ENCODE peak calls at places on chromosomes 13 and 19, in four cellular contexts. K is K562, M is GM12878, D is SK-N-SH. S is an unnamed sample.

GRCh38 chr13:66461021-66461420 is 769.1 kb downstream of the PCDH9 start:
- DNase-seq in M (no peak), K (no peak), D (no peak), S (no peak)

GRCh38 chr19:1860133-1860775 is 3.1 kb downstream of the KLF16 start:
- DNase-seq in D (peak; percentile 76), K (peak; percentile 71), M (no peak), S (peak; percentile 48)

GRCh38 chr19:42250666-42251531 is 4.0 kb downstream of the ERF start:
- DNase-seq in K (no peak), D (peak; percentile 48), M (no peak), S (no peak)

GRCh38 chr13:111270126-111270525 is 50.3 kb upstream of the TEX29 start:
- DNase-seq in M (no peak), K (no peak), D (no peak), S (no peak)

GRCh38 chr19:42113641-42114348 is 18.5 kb downstream of the POU2F2 start:
- DNase-seq in D (no peak), M (peak; percentile 40), K (no peak), S (no peak)

GRCh38 chr19:13055213-13056051 is 47.2 kb downstream of the LYL1 start:
- DNase-seq in D (peak; percentile 89), M (no peak), K (no peak), S (peak; percentile 61)

GRCh38 chr19:50313812-50314536 is 15.2 kb downstream of the KCNC3 start:
- DNase-seq in D (peak; percentile 47), M (no peak), K (no peak), S (peak; percentile 77)

GRCh38 chr19:43780706-43781525 is at the start of gene KCNN4:
- DNase-seq in D (no peak), M (no peak), K (peak; percentile 65), S (no peak)

GRCh38 chr13:22789916-22790315 is 390.9 kb upstream of the SGCG start:
- DNase-seq in K (no peak), D (no peak), M (no peak), S (no peak)

GRCh38 chr13:46633416-46633815 is 80.4 kb downstream of the LRCH1 start:
- DNase-seq in K (no peak), D (no peak), M (no peak), S (no peak)

GRCh38 chr19:5686647-5687359 is 3.3 kb upstream of the RPL36 start:
- DNase-seq in M (peak; percentile 73), K (peak; percentile 99), D (peak; percentile 99), S (peak; percentile 100)

GRCh38 chr19:5826531-5827341 is 12.8 kb downstream of the FUT6 start:
- DNase-seq in K (peak; percentile 34), D (peak; percentile 83), M (no peak), S (peak; percentile 69)

GRCh38 chr13:19665427-19665859 is 32.0 kb downstream of the MPHOSPH8 start:
- DNase-seq in M (no peak), D (peak; percentile 38), K (no peak), S (no peak)

GRCh38 chr13:29359181-29359580 is 236.3 kb downstream of the SLC7A1 start:
- DNase-seq in D (no peak), M (no peak), K (no peak), S (no peak)

GRCh38 chr13:102367836-102368235 is 34.0 kb downstream of the FGF14 start:
- DNase-seq in K (no peak), M (no peak), D (no peak), S (no peak)

GRCh38 chr19:52258426-52258825 is 11.0 kb upstream of the ZNF766 start:
- DNase-seq in K (no peak), M (no peak), D (no peak), S (no peak)

GRCh38 chr19:35013820-35014754 is 14.0 kb downstream of the GRAMD1A start:
- DNase-seq in K (no peak), M (no peak), D (peak; percentile 27), S (no peak)

GRCh38 chr13:109146912-109147624 is 517.7 kb downstream of the MYO16 start:
- DNase-seq in M (no peak), K (no peak), D (peak; percentile 45), S (no peak)

GRCh38 chr19:19491321-19492025 is 23.9 kb downstream of the TSSK6 start:
- DNase-seq in M (no peak), K (no peak), D (no peak), S (no peak)

GRCh38 chr19:42270346-42271044 is 1.4 kb downstream of the CIC start:
- DNase-seq in M (no peak), K (no peak), D (peak; percentile 49), S (no peak)

GRCh38 chr13:46181799-46182490 is at the start of gene LCP1:
- DNase-seq in D (no peak), K (peak; percentile 53), M (peak; percentile 97), S (no peak)

GRCh38 chr19:14413765-14414171 is 5.4 kb downstream of the DDX39A start:
- DNase-seq in M (no peak), K (no peak), D (peak; percentile 73), S (no peak)

GRCh38 chr19:7333198-7334118 is 15.3 kb upstream of the ARHGEF18 start:
- DNase-seq in D (no peak), K (no peak), M (peak; percentile 92), S (no peak)

GRCh38 chr13:24911135-24911524 is 147.2 kb downstream of the RNF17 start:
- DNase-seq in M (no peak), K (peak; percentile 39), D (no peak), S (no peak)

GRCh38 chr13:87259479-87260083 is 411.6 kb upstream of the SLITRK5 start:
- DNase-seq in K (no peak), D (peak; percentile 2), M (no peak), S (peak; percentile 52)

GRCh38 chr13:42561752-42562467 is 12.0 kb upstream of the TNFSF11 start:
- DNase-seq in K (no peak), M (no peak), D (no peak), S (no peak)

GRCh38 chr19:49515767-49516166 is 3.3 kb downstream of the FCGRT start:
- DNase-seq in D (no peak), K (no peak), M (no peak), S (no peak)

GRCh38 chr13:66102864-66103263 is 1127.3 kb downstream of the PCDH9 start:
- DNase-seq in M (no peak), D (no peak), K (no peak), S (no peak)

DNA sequence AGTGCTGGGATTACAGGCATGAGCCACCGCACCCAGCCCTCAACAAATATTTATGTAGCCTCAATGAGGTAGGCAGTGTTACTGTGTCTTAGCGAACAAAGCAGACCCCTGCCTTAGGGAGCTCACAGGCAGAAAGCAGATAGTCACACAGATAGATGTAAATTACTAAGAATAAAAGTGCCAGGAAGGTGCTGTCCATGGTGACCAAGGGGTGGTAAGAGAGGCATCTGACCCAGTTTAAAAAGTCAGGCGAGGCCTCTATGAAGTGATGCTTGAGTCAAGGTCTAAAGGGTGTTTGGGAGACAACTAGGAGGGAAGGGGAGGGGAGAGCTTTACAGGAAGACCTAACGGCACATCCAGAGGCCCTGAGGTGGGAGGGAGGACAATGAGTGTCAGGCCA is 12.4 kb upstream of the CACNG7 start:
- DNase-seq in M (no peak), K (no peak), D (no peak), S (no peak)
- TF ChIP-seq USF1 in M (no peak), K (no peak), D (no peak), S (no peak)

DNA sequence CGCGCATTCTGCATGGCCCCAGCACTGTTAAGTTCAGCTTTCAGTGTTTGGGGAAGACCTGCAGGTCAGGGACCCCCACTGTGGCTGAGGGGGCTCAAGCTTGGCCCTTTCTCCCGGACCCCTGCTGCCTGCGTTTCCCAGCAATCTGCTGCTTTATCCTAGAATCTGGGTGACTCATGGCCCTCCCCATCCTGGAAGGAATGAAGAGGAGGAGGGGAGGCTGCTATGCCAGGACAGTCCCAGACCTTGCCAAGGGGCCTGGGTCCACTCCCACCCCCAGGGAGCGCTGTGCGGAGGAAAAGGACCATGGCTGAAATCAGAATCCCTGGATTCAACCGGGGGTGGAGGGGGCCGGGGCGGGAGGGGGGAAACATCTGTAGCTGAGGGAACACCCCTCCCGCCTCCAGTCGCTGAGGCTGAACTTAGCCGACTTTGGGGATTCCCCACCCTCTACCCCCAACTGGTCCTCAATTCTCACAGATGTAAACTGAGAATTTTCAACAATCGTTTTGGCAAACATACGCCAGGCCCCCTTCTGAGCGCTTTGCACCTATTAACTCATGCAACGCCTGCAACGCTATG is 20.6 kb downstream of the ZNF114 start:
- DNase-seq in M (no peak), D (peak; percentile 58), K (no peak), S (peak; percentile 81)
- TF ChIP-seq MAX in M (no peak), D (no peak), K (no peak), S (no peak)

GRCh38 chr19:28170066-28170465 is 1042.9 kb downstream of the UQCRFS1 start:
- DNase-seq in K (no peak), M (no peak), D (no peak), S (no peak)
- TF ChIP-seq USF1 in K (no peak), M (no peak), D (no peak), S (no peak)

GRCh38 chr13:50919291-50919690 is 9.7 kb downstream of the RNASEH2B start:
- DNase-seq in D (no peak), K (no peak), M (no peak), S (no peak)

GRCh38 chr13:50916701-50917184 is 7.2 kb downstream of the RNASEH2B start:
- DNase-seq in M (no peak), K (no peak), D (no peak), S (no peak)

GRCh38 chr13:50915562-50915961 is 6.0 kb downstream of the RNASEH2B start:
- DNase-seq in D (no peak), K (peak; percentile 25), M (no peak), S (peak; percentile 24)

GRCh38 chr13:50914848-50915247 is 5.3 kb downstream of the RNASEH2B start:
- DNase-seq in D (no peak), K (no peak), M (no peak), S (no peak)

GRCh38 chr13:50917572-50917971 is 8.0 kb downstream of the RNASEH2B start:
- DNase-seq in M (no peak), K (no peak), D (no peak), S (no peak)
- TF ChIP-seq MAX in M (no peak), K (no peak), D (no peak), S (no peak)

GRCh38 chr13:113656831-113657671 is 947 bp downstream of the ATP4B start:
- DNase-seq in M (no peak), K (no peak), D (no peak), S (peak; percentile 13)
- TF ChIP-seq USF1 in M (no peak), K (no peak), D (no peak), S (no peak)

S was measured in WTC11.